ENCODE peak calls at places on chromosomes 1 and 21, in five cellular contexts. One of them, this sample, is unnamed. For H3K36me3, the result is how much of the 10 kb centered on the place peaks cover.

GRCh38 chr21:23936224-23936623 is 1671.1 kb downstream of the MRPL39 start:
- DNase-seq in stomach: no peak
- DNase-seq in mammary epithelial cell: no peak
- DNase-seq in SJSA1: no peak
- DNase-seq in mesenchymal stem cell: no peak
- DNase-seq in this sample: no peak

GRCh38 chr1:77219166-77219887 is at the start of gene PIGK:
- DNase-seq in stomach: peak
- DNase-seq in mammary epithelial cell: peak
- DNase-seq in SJSA1: peak
- DNase-seq in mesenchymal stem cell: peak
- DNase-seq in this sample: peak

GRCh38 chr1:82625562-82625961 is 824.8 kb downstream of the ADGRL2 start:
- DNase-seq in stomach: no peak
- DNase-seq in mammary epithelial cell: peak
- DNase-seq in SJSA1: no peak
- DNase-seq in mesenchymal stem cell: peak
- DNase-seq in this sample: no peak

GRCh38 chr21:32253215-32253641 is 25.6 kb downstream of the MIS18A start:
- DNase-seq in stomach: no peak
- DNase-seq in mammary epithelial cell: no peak
- DNase-seq in SJSA1: no peak
- DNase-seq in mesenchymal stem cell: peak
- DNase-seq in this sample: no peak

GRCh38 chr1:79293611-79294010 is 287.1 kb upstream of the ADGRL4 start:
- DNase-seq in stomach: no peak
- DNase-seq in mammary epithelial cell: peak
- DNase-seq in SJSA1: no peak
- DNase-seq in mesenchymal stem cell: peak
- DNase-seq in this sample: no peak

GRCh38 chr1:25031601-25031965 is 101.5 kb upstream of the RUNX3 start:
- DNase-seq in stomach: no peak
- DNase-seq in mammary epithelial cell: no peak
- DNase-seq in SJSA1: no peak
- DNase-seq in mesenchymal stem cell: no peak
- DNase-seq in this sample: no peak

GRCh38 chr1:210438928-210439841 is 110.5 kb downstream of the HHAT start:
- DNase-seq in stomach: no peak
- DNase-seq in mammary epithelial cell: peak
- DNase-seq in SJSA1: peak
- DNase-seq in mesenchymal stem cell: peak
- DNase-seq in this sample: no peak

GRCh38 chr1:162386292-162387225 is 5.0 kb downstream of the C1orf226 start:
- DNase-seq in stomach: no peak
- DNase-seq in mammary epithelial cell: no peak
- DNase-seq in SJSA1: no peak
- DNase-seq in mesenchymal stem cell: no peak
- DNase-seq in this sample: no peak

GRCh38 chr1:58966103-58966916 is 182.5 kb upstream of the JUN start:
- DNase-seq in stomach: no peak
- DNase-seq in mammary epithelial cell: no peak
- DNase-seq in SJSA1: no peak
- DNase-seq in mesenchymal stem cell: no peak
- DNase-seq in this sample: no peak

GRCh38 chr1:19210772-19211549 is 895 bp upstream of the UBR4 start:
- DNase-seq in stomach: no peak
- DNase-seq in mammary epithelial cell: peak
- DNase-seq in SJSA1: no peak
- DNase-seq in mesenchymal stem cell: peak
- DNase-seq in this sample: no peak

GRCh38 chr21:39441502-39442475 is 3.8 kb downstream of the LCA5L start:
- DNase-seq in stomach: no peak
- DNase-seq in mammary epithelial cell: peak
- DNase-seq in SJSA1: no peak
- DNase-seq in mesenchymal stem cell: peak
- DNase-seq in this sample: no peak

GRCh38 chr1:103177146-103177850 is 69.0 kb upstream of the COL11A1 start:
- DNase-seq in stomach: no peak
- DNase-seq in mammary epithelial cell: no peak
- DNase-seq in SJSA1: no peak
- DNase-seq in mesenchymal stem cell: no peak
- DNase-seq in this sample: no peak

GRCh38 chr21:38123626-38124025 is 133.2 kb upstream of the KCNJ15 start:
- DNase-seq in stomach: no peak
- DNase-seq in mammary epithelial cell: no peak
- DNase-seq in SJSA1: no peak
- DNase-seq in mesenchymal stem cell: no peak
- DNase-seq in this sample: no peak

GRCh38 chr1:207974146-207974545 is 63.2 kb upstream of the CD34 start:
- DNase-seq in stomach: no peak
- DNase-seq in mammary epithelial cell: no peak
- DNase-seq in SJSA1: no peak
- DNase-seq in mesenchymal stem cell: no peak
- DNase-seq in this sample: no peak

GRCh38 chr1:117753652-117754051 is 147.8 kb downstream of the TENT5C start:
- DNase-seq in stomach: no peak
- DNase-seq in mammary epithelial cell: peak
- DNase-seq in SJSA1: no peak
- DNase-seq in mesenchymal stem cell: peak
- DNase-seq in this sample: no peak

GRCh38 chr1:191590578-191590977 is 567.7 kb upstream of the RGS18 start:
- DNase-seq in stomach: no peak
- DNase-seq in mammary epithelial cell: no peak
- DNase-seq in SJSA1: no peak
- DNase-seq in mesenchymal stem cell: no peak
- DNase-seq in this sample: no peak

GRCh38 chr21:35048706-35049617 is at the start of gene RUNX1:
- DNase-seq in stomach: peak
- DNase-seq in mammary epithelial cell: peak
- DNase-seq in SJSA1: peak
- DNase-seq in mesenchymal stem cell: peak
- DNase-seq in this sample: no peak

GRCh38 chr1:115456441-115456961 is 118.5 kb upstream of the NGF start:
- DNase-seq in stomach: no peak
- DNase-seq in mammary epithelial cell: no peak
- DNase-seq in SJSA1: no peak
- DNase-seq in mesenchymal stem cell: no peak
- DNase-seq in this sample: no peak

GRCh38 chr1:20476260-20477038 is 9.6 kb downstream of the CAMK2N1 start:
- DNase-seq in stomach: peak
- DNase-seq in mammary epithelial cell: peak
- DNase-seq in SJSA1: no peak
- DNase-seq in mesenchymal stem cell: peak
- DNase-seq in this sample: peak

GRCh38 chr21:44700101-44701022 is 3.4 kb downstream of the KRTAP10-12 start:
- DNase-seq in stomach: no peak
- DNase-seq in mammary epithelial cell: no peak
- DNase-seq in SJSA1: no peak
- DNase-seq in mesenchymal stem cell: no peak
- DNase-seq in this sample: no peak

GRCh38 chr1:87612966-87613365 is 284.3 kb downstream of the LMO4 start:
- DNase-seq in stomach: no peak
- DNase-seq in mammary epithelial cell: no peak
- DNase-seq in SJSA1: no peak
- DNase-seq in mesenchymal stem cell: no peak
- DNase-seq in this sample: no peak

GRCh38 chr1:94298861-94299260 is 61.5 kb upstream of the ARHGAP29 start:
- DNase-seq in stomach: no peak
- DNase-seq in mammary epithelial cell: no peak
- DNase-seq in SJSA1: no peak
- DNase-seq in mesenchymal stem cell: peak
- DNase-seq in this sample: no peak

GRCh38 chr1:223014142-223014873 is 128.7 kb downstream of the TLR5 start:
- DNase-seq in stomach: no peak
- DNase-seq in mammary epithelial cell: no peak
- DNase-seq in SJSA1: no peak
- DNase-seq in mesenchymal stem cell: no peak
- DNase-seq in this sample: no peak

GRCh38 chr1:67748630-67749029 is 63.6 kb downstream of the GADD45A start:
- DNase-seq in stomach: no peak
- DNase-seq in mammary epithelial cell: peak
- DNase-seq in SJSA1: no peak
- DNase-seq in mesenchymal stem cell: peak
- DNase-seq in this sample: no peak

GRCh38 chr21:42160111-42160949 is 58.6 kb upstream of the ABCG1 start:
- DNase-seq in stomach: no peak
- DNase-seq in mammary epithelial cell: no peak
- DNase-seq in SJSA1: peak
- DNase-seq in mesenchymal stem cell: no peak
- DNase-seq in this sample: no peak

GRCh38 chr1:65836686-65837085 is 44.0 kb downstream of the PDE4B start:
- DNase-seq in stomach: no peak
- DNase-seq in mammary epithelial cell: no peak
- DNase-seq in SJSA1: no peak
- DNase-seq in mesenchymal stem cell: no peak
- DNase-seq in this sample: no peak

GRCh38 chr1:69744381-69744780 is 176.7 kb downstream of the LRRC7 start:
- DNase-seq in stomach: no peak
- DNase-seq in mammary epithelial cell: no peak
- DNase-seq in SJSA1: no peak
- DNase-seq in mesenchymal stem cell: no peak
- DNase-seq in this sample: no peak

GRCh38 chr1:31760901-31761470 is 3.2 kb downstream of the ADGRB2 start:
- DNase-seq in stomach: peak
- DNase-seq in mammary epithelial cell: peak
- DNase-seq in SJSA1: peak
- DNase-seq in mesenchymal stem cell: peak
- DNase-seq in this sample: no peak

GRCh38 chr1:80846966-80847365 is 953.8 kb upstream of the ADGRL2 start:
- DNase-seq in stomach: no peak
- DNase-seq in mammary epithelial cell: peak
- DNase-seq in SJSA1: no peak
- DNase-seq in mesenchymal stem cell: no peak
- DNase-seq in this sample: no peak

GRCh38 chr1:183004146-183004545 is 19.1 kb upstream of the LAMC1 start:
- DNase-seq in stomach: no peak
- DNase-seq in mammary epithelial cell: no peak
- DNase-seq in SJSA1: no peak
- DNase-seq in mesenchymal stem cell: no peak
- DNase-seq in this sample: no peak
- H3K27ac ChIP-seq in stomach: no peak
- H3K27ac ChIP-seq in mammary epithelial cell: no peak
- H3K27ac ChIP-seq in SJSA1: no peak
- H3K27ac ChIP-seq in mesenchymal stem cell: no peak
- H3K27ac ChIP-seq in this sample: no peak

DNA sequence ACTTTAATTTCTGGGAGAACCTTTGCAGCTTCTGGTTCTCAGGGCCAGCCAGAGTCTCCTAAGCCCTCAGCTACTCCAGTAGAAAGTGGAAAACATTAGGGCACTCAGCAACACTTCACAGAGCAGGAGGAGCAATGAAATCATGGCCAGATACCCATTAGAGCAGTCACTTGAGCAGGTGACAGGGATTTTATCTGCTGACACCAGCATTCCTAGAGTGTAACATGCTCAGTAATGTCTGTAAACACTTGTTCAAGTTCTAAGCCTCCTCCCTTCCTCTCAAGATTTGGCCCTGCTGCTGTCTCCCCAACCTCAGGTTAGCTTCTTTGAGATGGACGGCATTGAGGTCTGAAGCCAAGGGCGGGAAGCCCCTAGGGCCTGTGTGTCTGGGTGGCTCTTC is 218.0 kb downstream of the GRIK3 start:
- DNase-seq in stomach: no peak
- DNase-seq in mammary epithelial cell: no peak
- DNase-seq in SJSA1: no peak
- DNase-seq in mesenchymal stem cell: no peak
- DNase-seq in this sample: no peak
- H3K36me3 ChIP-seq in stomach: under half
- H3K36me3 ChIP-seq in mammary epithelial cell: under half
- H3K36me3 ChIP-seq in SJSA1: under half
- H3K36me3 ChIP-seq in mesenchymal stem cell: under half
- H3K36me3 ChIP-seq in this sample: under half

GRCh38 chr21:33940846-33941245 is 25.2 kb upstream of the ATP5PO start:
- DNase-seq in stomach: no peak
- DNase-seq in mammary epithelial cell: no peak
- DNase-seq in SJSA1: no peak
- DNase-seq in mesenchymal stem cell: peak
- DNase-seq in this sample: no peak

GRCh38 chr21:33938381-33938780 is 22.8 kb upstream of the ATP5PO start:
- DNase-seq in stomach: no peak
- DNase-seq in mammary epithelial cell: no peak
- DNase-seq in SJSA1: no peak
- DNase-seq in mesenchymal stem cell: no peak
- DNase-seq in this sample: no peak

GRCh38 chr21:33937931-33938339 is 22.3 kb upstream of the ATP5PO start:
- DNase-seq in stomach: no peak
- DNase-seq in mammary epithelial cell: no peak
- DNase-seq in SJSA1: no peak
- DNase-seq in mesenchymal stem cell: no peak
- DNase-seq in this sample: no peak

GRCh38 chr21:33940164-33940563 is 24.6 kb upstream of the ATP5PO start:
- DNase-seq in stomach: no peak
- DNase-seq in mammary epithelial cell: no peak
- DNase-seq in SJSA1: no peak
- DNase-seq in mesenchymal stem cell: peak
- DNase-seq in this sample: no peak

DNA sequence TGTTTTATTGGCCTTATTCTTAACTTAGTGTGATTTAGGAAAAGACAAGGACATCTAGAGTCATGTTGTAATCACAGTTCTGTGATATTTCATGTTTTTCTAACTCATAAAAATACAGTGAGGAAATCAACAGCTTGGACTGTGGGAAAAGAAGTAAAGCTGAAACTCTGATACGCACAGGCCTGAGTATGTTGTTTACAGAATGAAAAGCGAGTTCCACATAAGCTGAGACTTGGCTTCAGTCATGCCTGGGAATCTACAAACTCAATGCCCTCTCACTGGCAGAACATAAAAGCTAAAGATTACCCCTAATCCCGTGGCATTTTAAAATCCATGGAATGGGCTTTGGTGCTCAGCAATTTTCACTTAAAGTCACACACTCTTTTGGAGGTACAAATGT is 23.6 kb upstream of the ATP5PO start:
- DNase-seq in stomach: no peak
- DNase-seq in mammary epithelial cell: no peak
- DNase-seq in SJSA1: no peak
- DNase-seq in mesenchymal stem cell: peak
- DNase-seq in this sample: no peak
- H3K27ac ChIP-seq in stomach: peak
- H3K27ac ChIP-seq in mammary epithelial cell: no peak
- H3K27ac ChIP-seq in SJSA1: no peak
- H3K27ac ChIP-seq in mesenchymal stem cell: peak
- H3K27ac ChIP-seq in this sample: no peak

DNA sequence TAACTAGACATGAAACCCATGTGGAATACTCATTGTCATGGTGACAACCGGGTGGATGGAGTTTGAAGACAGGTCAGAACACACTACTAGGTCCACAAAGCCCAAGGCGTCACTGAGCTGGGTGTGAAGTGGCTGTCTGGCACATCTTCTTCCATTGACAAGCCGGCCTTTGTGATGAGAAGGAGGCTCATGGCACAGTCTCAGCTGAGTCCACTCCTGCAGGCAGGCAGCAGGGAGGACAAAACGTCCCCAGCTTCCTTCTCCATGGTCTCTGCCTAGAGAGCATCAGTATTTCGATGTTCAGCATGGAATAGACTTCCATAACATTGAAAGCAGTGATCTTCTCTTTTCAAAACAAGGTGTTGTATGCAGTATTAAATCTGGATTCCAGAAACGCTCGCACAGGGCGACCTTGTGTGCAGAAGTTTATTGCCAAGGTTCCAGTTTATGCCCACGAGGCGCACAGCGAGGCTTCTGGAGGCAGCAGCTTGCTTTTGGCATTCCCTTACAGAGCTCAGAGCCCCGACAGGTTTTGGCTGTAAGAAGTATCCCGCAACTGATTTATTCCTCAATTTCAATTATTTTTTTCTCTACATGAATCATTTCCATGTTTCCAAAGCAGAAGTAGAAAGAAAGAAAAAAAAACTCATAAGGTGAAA is 104.3 kb downstream of the SIM2 start:
- DNase-seq in stomach: no peak
- DNase-seq in mammary epithelial cell: no peak
- DNase-seq in SJSA1: no peak
- DNase-seq in mesenchymal stem cell: no peak
- DNase-seq in this sample: no peak
- H3K36me3 ChIP-seq in stomach: under half
- H3K36me3 ChIP-seq in mammary epithelial cell: under half
- H3K36me3 ChIP-seq in SJSA1: under half
- H3K36me3 ChIP-seq in mesenchymal stem cell: under half
- H3K36me3 ChIP-seq in this sample: under half

This sample was measured in right lobe of liver.